ENCODE peak calls at places on chromosome 6, in seven cellular contexts. Y is heart left ventricle, X is WTC11, V is PC-3, U is tibial artery, F is endothelial cell, C is psoas muscle. Z is an unnamed sample.

GRCh38 chr6:105397987-105398386 is 4.9 kb downstream of the PREP start:
- DNase-seq in Y (no peak), X (no peak), C (no peak), U (no peak), F (no peak), V (no peak), Z (no peak)

GRCh38 chr6:149508485-149508884 is 23.7 kb upstream of the ZC3H12D start:
- DNase-seq in V (no peak), X (no peak), Y (no peak), C (no peak), U (no peak), F (no peak), Z (no peak)

GRCh38 chr6:24991748-24992467 is 56.1 kb upstream of the RIPOR2 start:
- DNase-seq in C (peak; percentile 68), X (peak; percentile 61), Y (peak; percentile 39), V (peak; percentile 72), U (no peak), F (peak; percentile 49), Z (peak; percentile 58)

GRCh38 chr6:10414766-10415592 is at the start of gene TFAP2A:
- DNase-seq in U (no peak), C (peak; percentile 35), Y (no peak), X (peak; percentile 70), V (peak; percentile 91), F (no peak), Z (no peak)

GRCh38 chr6:144232434-144233223 is 52.5 kb upstream of the UTRN start:
- DNase-seq in F (no peak), V (no peak), Y (no peak), X (no peak), U (no peak), C (no peak), Z (no peak)

GRCh38 chr6:110620065-110620464 is 143.7 kb upstream of the SLC22A16 start:
- DNase-seq in U (no peak), Y (no peak), X (no peak), V (no peak), C (no peak), F (no peak), Z (no peak)

GRCh38 chr6:147040041-147040440 is 164.2 kb upstream of the STXBP5 start:
- DNase-seq in Y (no peak), U (no peak), F (no peak), C (no peak), X (no peak), V (no peak), Z (no peak)

GRCh38 chr6:132122871-132123270 is 171.7 kb upstream of the CCN2 start:
- DNase-seq in F (no peak), Y (no peak), U (no peak), C (no peak), X (no peak), V (no peak), Z (no peak)

GRCh38 chr6:132190097-132190814 is 211.0 kb downstream of the MOXD1 start:
- DNase-seq in X (no peak), Y (no peak), F (no peak), V (peak; percentile 35), C (no peak), U (no peak), Z (no peak)

GRCh38 chr6:100366419-100366818 is 98.3 kb downstream of the SIM1 start:
- DNase-seq in C (no peak), Y (no peak), U (no peak), V (peak; percentile 54), F (no peak), X (no peak), Z (no peak)

GRCh38 chr6:82959385-82959941 is 106.2 kb downstream of the UBE3D start:
- DNase-seq in C (no peak), F (no peak), X (peak; percentile 20), U (no peak), V (no peak), Y (no peak), Z (no peak)

GRCh38 chr6:144156991-144157390 is 6.7 kb downstream of the STX11 start:
- DNase-seq in C (no peak), V (no peak), U (no peak), Y (no peak), F (no peak), X (no peak), Z (no peak)

GRCh38 chr6:100230976-100231316 is 233.8 kb downstream of the SIM1 start:
- DNase-seq in Y (no peak), X (no peak), F (no peak), V (peak; percentile 61), C (no peak), U (no peak), Z (no peak)

GRCh38 chr6:27863962-27864905 is 48.0 kb downstream of the OR2B2 start:
- DNase-seq in V (no peak), U (no peak), C (no peak), X (no peak), F (no peak), Y (no peak), Z (no peak)

GRCh38 chr6:57248311-57248895 is 26.3 kb upstream of the RAB23 start:
- DNase-seq in C (no peak), X (no peak), V (no peak), Y (no peak), U (no peak), F (no peak), Z (no peak)

GRCh38 chr6:19668710-19669109 is 168.5 kb upstream of the ID4 start:
- DNase-seq in X (no peak), U (no peak), C (no peak), V (no peak), F (no peak), Y (no peak), Z (no peak)

GRCh38 chr6:14250573-14250972 is 133.0 kb downstream of the CD83 start:
- DNase-seq in Y (no peak), X (no peak), U (no peak), F (no peak), C (no peak), V (no peak), Z (no peak)

GRCh38 chr6:136317023-136317649 is 27.5 kb upstream of the BCLAF1 start:
- DNase-seq in X (peak; percentile 60), V (peak; percentile 75), U (no peak), Y (peak; percentile 37), C (no peak), F (peak; percentile 61), Z (peak; percentile 55)

GRCh38 chr6:6317386-6317785 is 3.1 kb downstream of the F13A1 start:
- DNase-seq in C (no peak), U (no peak), Y (no peak), V (no peak), F (no peak), X (no peak), Z (no peak)

GRCh38 chr6:6317825-6318733 is 2.4 kb downstream of the F13A1 start:
- DNase-seq in F (no peak), U (no peak), C (no peak), X (peak; percentile 22), Y (peak; percentile 44), V (no peak), Z (no peak)

GRCh38 chr6:6320901-6321300 is 439 bp upstream of the F13A1 start:
- DNase-seq in F (no peak), Y (no peak), C (no peak), V (peak; percentile 85), U (no peak), X (no peak), Z (no peak)

GRCh38 chr6:6323352-6323751 is 2.9 kb upstream of the F13A1 start:
- DNase-seq in F (no peak), V (no peak), X (no peak), Y (no peak), C (no peak), U (no peak), Z (no peak)

DNA sequence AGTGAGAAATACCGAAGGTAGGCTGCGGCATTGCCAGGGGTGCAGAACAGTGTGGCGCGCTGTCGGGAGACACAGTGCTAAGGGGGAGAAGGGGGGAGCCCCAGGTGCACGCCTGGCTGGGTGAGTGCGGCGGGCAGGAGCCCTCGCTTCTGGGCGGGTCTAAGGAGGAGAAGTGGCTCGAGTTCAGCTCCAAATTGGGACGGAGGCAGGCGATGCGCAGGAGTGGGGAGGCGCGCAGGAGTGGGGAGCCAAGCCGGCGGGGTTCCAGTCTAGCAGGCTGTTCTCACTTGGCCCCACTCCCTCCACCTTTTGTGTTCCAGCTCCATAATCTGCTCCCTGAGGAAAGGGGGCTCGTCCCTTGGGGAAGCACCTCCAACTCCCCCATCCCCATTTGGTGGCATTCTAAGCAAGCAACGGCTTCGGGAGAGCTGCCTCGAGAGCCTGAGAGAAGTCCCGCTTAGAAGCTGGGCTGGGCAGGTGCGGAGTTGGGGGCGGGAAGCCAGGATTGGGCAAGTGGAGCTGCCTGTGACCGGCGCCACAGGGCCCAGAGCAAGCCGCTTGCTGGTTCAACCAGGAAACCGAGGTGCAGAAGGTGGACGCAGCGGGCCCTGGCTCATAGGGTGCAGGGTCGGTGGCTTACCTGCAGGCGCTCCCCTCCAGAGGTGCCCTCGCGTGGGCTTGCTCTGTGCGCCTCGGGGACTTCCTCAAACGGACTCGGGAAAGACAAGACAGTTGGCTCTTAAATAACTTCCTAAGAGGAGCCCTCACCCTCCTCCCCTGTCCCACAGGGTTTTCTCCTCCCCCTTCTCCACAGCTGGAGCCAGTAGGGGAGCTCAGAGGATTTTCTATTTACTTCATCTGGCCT is at the start of gene F13A1:
- DNase-seq in F (no peak), C (peak; percentile 63), X (peak; percentile 57), Y (peak; percentile 18), U (no peak), V (no peak), Z (no peak)
- TF ChIP-seq CTCF in F (no peak), C (no peak), X (no peak), Y (no peak), U (no peak), V (no peak), Z (no peak)

GRCh38 chr6:84052204-84052882 is 18.8 kb downstream of the MRAP2 start:
- DNase-seq in F (peak; percentile 28), U (peak; percentile 86), C (peak; percentile 77), Y (peak; percentile 70), V (peak; percentile 34), X (peak; percentile 47), Z (peak; percentile 77)
- TF ChIP-seq CTCF in F (no peak), U (no peak), C (no peak), Y (no peak), V (no peak), X (no peak), Z (no peak)

GRCh38 chr6:154995241-154996162 is at the start of gene TIAM2:
- DNase-seq in F (peak; percentile 45), X (peak; percentile 63), Y (peak; percentile 15), U (no peak), V (no peak), C (peak; percentile 64), Z (peak; percentile 76)
- TF ChIP-seq CTCF in F (no peak), X (no peak), Y (no peak), U (no peak), V (no peak), C (no peak), Z (no peak)

GRCh38 chr6:55957961-55958422 is 82.6 kb upstream of the BMP5 start:
- DNase-seq in V (no peak), U (no peak), Y (no peak), F (no peak), C (no peak), X (no peak), Z (no peak)

GRCh38 chr6:55950071-55950814 is 74.9 kb upstream of the BMP5 start:
- DNase-seq in V (no peak), F (no peak), U (peak; percentile 52), X (no peak), Y (no peak), C (peak; percentile 41), Z (no peak)

GRCh38 chr6:55955684-55956083 is 80.3 kb upstream of the BMP5 start:
- DNase-seq in X (no peak), V (peak; percentile 24), F (no peak), U (no peak), C (no peak), Y (no peak), Z (no peak)

GRCh38 chr6:55954436-55954835 is 79.0 kb upstream of the BMP5 start:
- DNase-seq in Y (no peak), V (no peak), X (no peak), F (no peak), U (no peak), C (no peak), Z (no peak)

GRCh38 chr6:55953384-55953783 is 78.0 kb upstream of the BMP5 start:
- DNase-seq in C (no peak), X (no peak), Y (no peak), U (no peak), F (no peak), V (peak; percentile 76), Z (no peak)
- TF ChIP-seq CTCF in C (peak; percentile 17), X (no peak), Y (peak; percentile 33), U (peak; percentile 12), F (no peak), V (peak; percentile 80), Z (no peak)

Z was measured in glutamatergic neuron.